ENCODE peak calls at places on chromosomes 6 and 20, in four cellular contexts. One of them, this sample, is unnamed.

GRCh38 chr20:19288636-19289035 is 76.2 kb downstream of the SLC24A3 start:
- DNase-seq in IMR-90: no peak
- DNase-seq in K562: no peak
- DNase-seq in HepG2: no peak
- DNase-seq in this sample: no peak

GRCh38 chr20:23608251-23608846 is 2.6 kb upstream of the CST9 start:
- DNase-seq in IMR-90: no peak
- DNase-seq in K562: no peak
- DNase-seq in HepG2: peak; percentile 44
- DNase-seq in this sample: no peak

GRCh38 chr6:5328800-5329199 is 67.5 kb downstream of the FARS2 start:
- DNase-seq in IMR-90: no peak
- DNase-seq in K562: peak; percentile 44
- DNase-seq in HepG2: no peak
- DNase-seq in this sample: no peak

GRCh38 chr6:150050846-150051245 is 18.1 kb downstream of the ULBP3 start:
- DNase-seq in IMR-90: no peak
- DNase-seq in K562: no peak
- DNase-seq in HepG2: no peak
- DNase-seq in this sample: no peak

GRCh38 chr6:12555781-12556180 is 160.8 kb upstream of the PHACTR1 start:
- DNase-seq in IMR-90: no peak
- DNase-seq in K562: no peak
- DNase-seq in HepG2: no peak
- DNase-seq in this sample: no peak

GRCh38 chr6:63819831-63820230 is 184.2 kb downstream of the PHF3 start:
- DNase-seq in IMR-90: peak; percentile 25
- DNase-seq in K562: no peak
- DNase-seq in HepG2: no peak
- DNase-seq in this sample: no peak

GRCh38 chr20:64029293-64030117 is 6.5 kb upstream of the C20orf204 start:
- DNase-seq in IMR-90: no peak
- DNase-seq in K562: no peak
- DNase-seq in HepG2: no peak
- DNase-seq in this sample: no peak

GRCh38 chr20:48718914-48719578 is 108.8 kb downstream of the PREX1 start:
- DNase-seq in IMR-90: no peak
- DNase-seq in K562: no peak
- DNase-seq in HepG2: no peak
- DNase-seq in this sample: no peak

GRCh38 chr20:2872304-2873009 is 824 bp upstream of the PTPRA start:
- DNase-seq in IMR-90: peak; percentile 43
- DNase-seq in K562: peak; percentile 89
- DNase-seq in HepG2: peak; percentile 63
- DNase-seq in this sample: peak; percentile 55

GRCh38 chr6:123953920-123954319 is 150.3 kb downstream of the NKAIN2 start:
- DNase-seq in IMR-90: no peak
- DNase-seq in K562: no peak
- DNase-seq in HepG2: no peak
- DNase-seq in this sample: no peak

GRCh38 chr20:22408521-22409402 is 175.6 kb downstream of the FOXA2 start:
- DNase-seq in IMR-90: no peak
- DNase-seq in K562: no peak
- DNase-seq in HepG2: no peak
- DNase-seq in this sample: no peak

GRCh38 chr6:145964948-145965366 is 799 bp upstream of the SHPRH start:
- DNase-seq in IMR-90: no peak
- DNase-seq in K562: peak; percentile 27
- DNase-seq in HepG2: no peak
- DNase-seq in this sample: no peak

GRCh38 chr6:130848945-130849344 is 21.7 kb downstream of the SMLR1 start:
- DNase-seq in IMR-90: no peak
- DNase-seq in K562: peak; percentile 6
- DNase-seq in HepG2: no peak
- DNase-seq in this sample: no peak

GRCh38 chr20:63714858-63715257 is 7.0 kb downstream of the ZGPAT start:
- DNase-seq in IMR-90: no peak
- DNase-seq in K562: no peak
- DNase-seq in HepG2: no peak
- DNase-seq in this sample: no peak

GRCh38 chr20:56200456-56200855 is 48.1 kb upstream of the MC3R start:
- DNase-seq in IMR-90: no peak
- DNase-seq in K562: peak; percentile 52
- DNase-seq in HepG2: peak; percentile 10
- DNase-seq in this sample: no peak

GRCh38 chr20:24665741-24666191 is 196.3 kb downstream of the SYNDIG1 start:
- DNase-seq in IMR-90: no peak
- DNase-seq in K562: no peak
- DNase-seq in HepG2: no peak
- DNase-seq in this sample: no peak
- TF ChIP-seq MAZ in IMR-90: no peak
- TF ChIP-seq MAZ in K562: no peak
- TF ChIP-seq MAZ in HepG2: no peak
- TF ChIP-seq MAZ in this sample: no peak

DNA sequence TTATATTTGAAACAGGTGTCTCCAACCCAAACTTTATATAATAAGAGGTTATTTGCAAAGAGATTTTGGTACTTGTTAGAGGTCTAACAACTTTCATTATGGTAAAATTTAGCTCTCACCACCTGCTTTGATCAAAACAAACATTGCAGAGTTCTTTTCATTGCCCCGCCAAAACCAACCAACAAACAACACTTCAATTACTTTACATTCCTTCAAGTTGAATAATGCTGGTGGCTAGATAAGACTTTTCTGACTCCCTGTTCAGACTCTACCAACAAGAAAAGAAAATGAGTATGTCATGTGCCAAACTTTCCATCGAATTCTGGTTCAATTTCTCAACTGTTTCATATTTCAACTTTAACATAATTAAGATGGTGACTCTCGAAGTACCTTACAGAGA is 311.1 kb downstream of the ADGRG6 start:
- DNase-seq in IMR-90: no peak
- DNase-seq in K562: no peak
- DNase-seq in HepG2: no peak
- DNase-seq in this sample: no peak
- TF ChIP-seq MAZ in IMR-90: no peak
- TF ChIP-seq MAZ in K562: no peak
- TF ChIP-seq MAZ in HepG2: no peak
- TF ChIP-seq MAZ in this sample: no peak

GRCh38 chr6:110944681-110945151 is 13.8 kb upstream of the GTF3C6 start:
- DNase-seq in IMR-90: peak; percentile 93
- DNase-seq in K562: peak; percentile 47
- DNase-seq in HepG2: peak; percentile 9
- DNase-seq in this sample: peak; percentile 86
- TF ChIP-seq MAZ in IMR-90: no peak
- TF ChIP-seq MAZ in K562: no peak
- TF ChIP-seq MAZ in HepG2: no peak
- TF ChIP-seq MAZ in this sample: no peak

DNA sequence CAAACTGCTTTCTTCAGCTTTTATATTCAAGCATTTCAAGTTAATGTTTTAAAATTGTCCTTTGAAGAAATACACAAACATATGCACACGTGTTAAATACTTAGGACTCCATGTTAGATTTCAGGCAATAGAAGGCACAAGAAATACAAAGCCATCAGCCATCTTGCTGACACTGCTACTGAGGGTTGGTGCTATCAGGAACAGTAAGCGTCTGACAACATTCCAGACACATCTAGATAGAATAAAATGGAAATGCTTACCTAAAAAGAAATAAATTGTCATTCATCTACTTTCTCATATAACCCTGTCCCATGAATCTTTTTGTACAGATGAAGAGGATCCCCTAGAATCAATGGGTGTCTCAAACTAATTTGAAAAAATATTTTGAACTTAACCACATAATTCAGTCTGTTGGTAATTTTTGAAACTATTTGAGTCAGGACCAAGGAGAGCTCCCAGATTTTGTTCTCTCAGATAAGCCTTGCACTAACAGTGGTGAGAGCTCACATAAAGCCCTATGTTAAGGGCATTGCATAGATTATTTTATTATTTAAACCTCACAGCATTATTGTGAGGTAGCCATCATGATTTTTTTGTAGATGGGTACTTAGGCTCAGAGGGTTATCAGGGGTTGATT is 631.1 kb upstream of the POU3F2 start:
- DNase-seq in IMR-90: peak; percentile 0
- DNase-seq in K562: peak; percentile 0
- DNase-seq in HepG2: no peak
- DNase-seq in this sample: no peak
- TF ChIP-seq MAZ in IMR-90: no peak
- TF ChIP-seq MAZ in K562: no peak
- TF ChIP-seq MAZ in HepG2: no peak
- TF ChIP-seq MAZ in this sample: no peak

GRCh38 chr20:13425401-13425800 is 204.3 kb downstream of the ISM1 start:
- DNase-seq in IMR-90: no peak
- DNase-seq in K562: no peak
- DNase-seq in HepG2: no peak
- DNase-seq in this sample: no peak

GRCh38 chr20:13432126-13432525 is 206.6 kb downstream of the TASP1 start:
- DNase-seq in IMR-90: no peak
- DNase-seq in K562: no peak
- DNase-seq in HepG2: no peak
- DNase-seq in this sample: no peak

GRCh38 chr20:13426870-13427269 is 205.8 kb downstream of the ISM1 start:
- DNase-seq in IMR-90: no peak
- DNase-seq in K562: no peak
- DNase-seq in HepG2: no peak
- DNase-seq in this sample: no peak

GRCh38 chr20:13428684-13429083 is 207.6 kb downstream of the ISM1 start:
- DNase-seq in IMR-90: no peak
- DNase-seq in K562: no peak
- DNase-seq in HepG2: no peak
- DNase-seq in this sample: no peak

GRCh38 chr20:13430346-13431002 is 208.3 kb downstream of the TASP1 start:
- DNase-seq in IMR-90: peak; percentile 29
- DNase-seq in K562: no peak
- DNase-seq in HepG2: peak; percentile 92
- DNase-seq in this sample: no peak
- TF ChIP-seq MAZ in IMR-90: no peak
- TF ChIP-seq MAZ in K562: no peak
- TF ChIP-seq MAZ in HepG2: no peak
- TF ChIP-seq MAZ in this sample: no peak

GRCh38 chr6:85323435-85324040 is 126.3 kb upstream of the NT5E start:
- DNase-seq in IMR-90: peak; percentile 77
- DNase-seq in K562: peak; percentile 82
- DNase-seq in HepG2: peak; percentile 72
- DNase-seq in this sample: peak; percentile 80

GRCh38 chr6:85329193-85329592 is 120.7 kb upstream of the NT5E start:
- DNase-seq in IMR-90: no peak
- DNase-seq in K562: no peak
- DNase-seq in HepG2: no peak
- DNase-seq in this sample: no peak
- TF ChIP-seq MAZ in IMR-90: no peak
- TF ChIP-seq MAZ in K562: no peak
- TF ChIP-seq MAZ in HepG2: no peak
- TF ChIP-seq MAZ in this sample: no peak

GRCh38 chr6:85191656-85192055 is 258.2 kb upstream of the NT5E start:
- DNase-seq in IMR-90: peak; percentile 28
- DNase-seq in K562: no peak
- DNase-seq in HepG2: no peak
- DNase-seq in this sample: no peak
- TF ChIP-seq MAZ in IMR-90: no peak
- TF ChIP-seq MAZ in K562: no peak
- TF ChIP-seq MAZ in HepG2: no peak
- TF ChIP-seq MAZ in this sample: no peak

DNA sequence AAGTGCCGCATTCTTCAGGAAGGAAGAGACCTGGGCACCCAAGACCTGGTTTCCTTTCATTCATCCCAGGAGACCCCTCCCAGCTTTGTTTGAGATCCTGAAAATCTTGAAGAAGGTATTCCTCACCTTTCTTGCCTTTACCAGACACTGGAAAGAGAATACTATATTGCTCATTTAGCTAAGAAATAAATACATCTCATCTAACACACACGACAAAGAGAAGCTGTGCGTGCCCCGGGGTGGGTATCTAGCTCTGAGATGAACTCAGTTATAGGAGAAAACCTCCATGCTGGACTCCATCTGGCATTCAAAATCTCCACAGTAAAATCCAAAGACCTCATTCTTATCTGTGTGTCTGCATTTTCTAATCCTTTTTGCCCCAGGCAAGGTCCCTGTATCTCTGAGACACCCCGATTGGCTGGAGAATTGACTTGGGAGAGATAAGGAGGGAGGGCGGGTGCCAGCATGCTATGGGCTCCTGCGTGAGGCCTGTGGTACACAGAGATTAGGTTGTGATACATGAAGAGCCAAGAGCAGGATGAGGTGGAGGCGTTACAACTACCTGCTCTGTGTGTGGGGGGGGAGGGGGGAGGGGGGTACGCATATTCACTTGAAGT is 4.8 kb downstream of the MUC21 start:
- DNase-seq in IMR-90: no peak
- DNase-seq in K562: peak; percentile 74
- DNase-seq in HepG2: no peak
- DNase-seq in this sample: no peak
- TF ChIP-seq MAZ in IMR-90: no peak
- TF ChIP-seq MAZ in K562: no peak
- TF ChIP-seq MAZ in HepG2: no peak
- TF ChIP-seq MAZ in this sample: no peak

GRCh38 chr6:44542401-44543116 is 155.1 kb downstream of the CDC5L start:
- DNase-seq in IMR-90: no peak
- DNase-seq in K562: no peak
- DNase-seq in HepG2: no peak
- DNase-seq in this sample: no peak

GRCh38 chr6:44538841-44539240 is 151.3 kb downstream of the CDC5L start:
- DNase-seq in IMR-90: no peak
- DNase-seq in K562: no peak
- DNase-seq in HepG2: no peak
- DNase-seq in this sample: no peak

GRCh38 chr6:44539701-44540100 is 152.2 kb downstream of the CDC5L start:
- DNase-seq in IMR-90: no peak
- DNase-seq in K562: no peak
- DNase-seq in HepG2: no peak
- DNase-seq in this sample: no peak

GRCh38 chr6:44538131-44538835 is 150.8 kb downstream of the CDC5L start:
- DNase-seq in IMR-90: no peak
- DNase-seq in K562: no peak
- DNase-seq in HepG2: no peak
- DNase-seq in this sample: no peak

GRCh38 chr6:44540881-44541280 is 153.4 kb downstream of the CDC5L start:
- DNase-seq in IMR-90: no peak
- DNase-seq in K562: no peak
- DNase-seq in HepG2: no peak
- DNase-seq in this sample: no peak
- TF ChIP-seq MAZ in IMR-90: no peak
- TF ChIP-seq MAZ in K562: no peak
- TF ChIP-seq MAZ in HepG2: no peak
- TF ChIP-seq MAZ in this sample: no peak

GRCh38 chr6:158698876-158699440 is 49.1 kb downstream of the SYTL3 start:
- DNase-seq in IMR-90: peak; percentile 61
- DNase-seq in K562: no peak
- DNase-seq in HepG2: no peak
- DNase-seq in this sample: no peak
- TF ChIP-seq MAZ in IMR-90: no peak
- TF ChIP-seq MAZ in K562: no peak
- TF ChIP-seq MAZ in HepG2: no peak
- TF ChIP-seq MAZ in this sample: no peak

This sample was measured in A549.